ENCODE peak calls at places on chromosome 5, in six cellular contexts. One of them, this sample, is unnamed.

GRCh38 chr5:179260324-179261070 is 84.8 kb downstream of the ADAMTS2 start:
- DNase-seq in A549: no peak
- DNase-seq in IMR-90: no peak
- DNase-seq in SK-N-SH: peak
- DNase-seq in H1: peak
- DNase-seq in HepG2: no peak
- DNase-seq in this sample: no peak

GRCh38 chr5:43389679-43390329 is 22.4 kb downstream of the CCL28 start:
- DNase-seq in SK-N-SH: peak
- DNase-seq in HepG2: peak
- DNase-seq in A549: peak
- DNase-seq in H1: peak
- DNase-seq in IMR-90: peak
- DNase-seq in this sample: peak

GRCh38 chr5:16005210-16005609 is 174.4 kb downstream of the MARCHF11 start:
- DNase-seq in H1: no peak
- DNase-seq in IMR-90: no peak
- DNase-seq in SK-N-SH: no peak
- DNase-seq in HepG2: no peak
- DNase-seq in A549: no peak
- DNase-seq in this sample: no peak

GRCh38 chr5:137622850-137623249 is 113.0 kb downstream of the KLHL3 start:
- DNase-seq in A549: peak
- DNase-seq in IMR-90: no peak
- DNase-seq in SK-N-SH: no peak
- DNase-seq in HepG2: peak
- DNase-seq in H1: no peak
- DNase-seq in this sample: no peak

GRCh38 chr5:139460457-139460856 is 2.1 kb downstream of the ECSCR start:
- DNase-seq in IMR-90: no peak
- DNase-seq in H1: no peak
- DNase-seq in HepG2: no peak
- DNase-seq in A549: no peak
- DNase-seq in SK-N-SH: no peak
- DNase-seq in this sample: no peak

GRCh38 chr5:125349432-125349831 is 603.0 kb upstream of the ZNF608 start:
- DNase-seq in IMR-90: peak
- DNase-seq in A549: no peak
- DNase-seq in SK-N-SH: no peak
- DNase-seq in H1: no peak
- DNase-seq in HepG2: no peak
- DNase-seq in this sample: no peak

GRCh38 chr5:112921031-112921832 is 795 bp downstream of the REEP5 start:
- DNase-seq in HepG2: peak
- DNase-seq in SK-N-SH: peak
- DNase-seq in IMR-90: peak
- DNase-seq in A549: peak
- DNase-seq in H1: peak
- DNase-seq in this sample: peak

GRCh38 chr5:431711-432050 is 11.3 kb upstream of the EXOC3 start:
- DNase-seq in IMR-90: no peak
- DNase-seq in HepG2: no peak
- DNase-seq in SK-N-SH: no peak
- DNase-seq in A549: no peak
- DNase-seq in H1: no peak
- DNase-seq in this sample: no peak

GRCh38 chr5:138470322-138471285 is 5.3 kb downstream of the EGR1 start:
- DNase-seq in SK-N-SH: peak
- DNase-seq in HepG2: no peak
- DNase-seq in H1: no peak
- DNase-seq in A549: no peak
- DNase-seq in IMR-90: no peak
- DNase-seq in this sample: no peak

GRCh38 chr5:38765461-38765861 is 80.4 kb upstream of the OSMR start:
- DNase-seq in HepG2: no peak
- DNase-seq in IMR-90: peak
- DNase-seq in SK-N-SH: no peak
- DNase-seq in A549: no peak
- DNase-seq in H1: no peak
- DNase-seq in this sample: no peak

GRCh38 chr5:38772471-38772870 is 73.3 kb upstream of the OSMR start:
- DNase-seq in IMR-90: no peak
- DNase-seq in A549: no peak
- DNase-seq in HepG2: no peak
- DNase-seq in SK-N-SH: no peak
- DNase-seq in H1: no peak
- DNase-seq in this sample: no peak

GRCh38 chr5:38766151-38766550 is 79.7 kb upstream of the OSMR start:
- DNase-seq in H1: no peak
- DNase-seq in HepG2: no peak
- DNase-seq in SK-N-SH: no peak
- DNase-seq in IMR-90: no peak
- DNase-seq in A549: no peak
- DNase-seq in this sample: no peak

DNA sequence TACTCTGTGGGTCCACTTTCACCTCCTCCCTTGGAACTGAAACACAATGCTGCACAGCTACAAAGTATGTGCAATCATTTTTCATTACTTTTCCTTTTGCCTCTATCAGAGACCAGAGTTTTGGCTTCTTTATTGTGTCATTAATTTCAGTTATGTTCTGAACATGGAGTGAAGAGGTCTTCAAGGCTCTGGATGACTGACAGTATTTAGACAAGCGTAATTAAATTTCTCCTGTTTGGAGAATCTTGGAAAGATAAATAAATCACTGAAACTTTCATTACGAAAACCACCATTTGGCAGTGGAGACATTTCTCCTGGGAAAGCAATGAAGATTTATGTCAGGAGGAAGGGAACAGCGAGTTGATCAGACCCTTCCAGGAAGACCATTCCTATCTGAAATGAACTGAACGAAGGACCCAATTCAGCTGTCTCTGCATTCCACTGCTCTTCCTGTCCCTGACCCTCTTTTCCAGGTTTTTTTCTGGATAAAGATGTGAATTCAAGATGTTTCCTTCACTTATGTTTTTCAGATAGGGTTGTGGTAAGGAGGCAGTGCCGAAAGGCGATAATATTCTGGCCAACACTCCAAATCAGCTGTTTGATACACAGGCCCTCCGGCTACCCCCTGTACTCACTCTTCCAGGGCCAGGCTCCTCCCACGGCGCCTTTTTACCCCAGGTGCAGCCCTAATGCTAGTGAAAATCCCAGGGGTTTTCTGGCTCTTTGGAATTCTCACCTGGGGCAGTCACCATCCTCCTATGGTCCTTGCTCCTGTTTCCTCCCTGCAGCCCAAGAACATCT is 77.2 kb upstream of the OSMR start:
- DNase-seq in H1: no peak
- DNase-seq in SK-N-SH: no peak
- DNase-seq in HepG2: no peak
- DNase-seq in IMR-90: no peak
- DNase-seq in A549: no peak
- DNase-seq in this sample: no peak
- TF ChIP-seq RFX5 in H1: no peak
- TF ChIP-seq RFX5 in SK-N-SH: no peak
- TF ChIP-seq RFX5 in HepG2: no peak
- TF ChIP-seq RFX5 in IMR-90: no peak
- TF ChIP-seq RFX5 in A549: no peak
- TF ChIP-seq RFX5 in this sample: no peak

DNA sequence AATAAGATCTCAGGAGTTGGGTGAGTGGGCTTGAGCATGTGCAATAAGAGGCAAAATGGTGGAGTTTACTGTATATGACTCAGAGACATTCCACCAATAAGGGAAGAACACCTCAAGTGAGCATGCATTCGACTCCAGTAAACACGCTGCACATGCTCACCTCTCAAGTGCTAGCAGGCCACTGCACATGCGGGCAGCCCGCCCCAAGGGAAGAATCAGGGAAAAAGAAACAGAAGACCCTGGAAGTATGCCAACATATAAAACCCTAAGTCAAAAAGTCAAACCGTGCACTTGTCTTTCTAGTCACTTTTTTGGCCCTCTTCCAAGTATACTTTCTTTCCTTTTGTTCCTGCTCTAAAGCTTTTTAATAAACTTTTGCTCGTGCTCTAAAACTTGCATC is 245.3 kb upstream of the RASA1 start:
- DNase-seq in IMR-90: no peak
- DNase-seq in HepG2: no peak
- DNase-seq in H1: no peak
- DNase-seq in SK-N-SH: no peak
- DNase-seq in A549: no peak
- DNase-seq in this sample: no peak
- TF ChIP-seq RFX5 in IMR-90: no peak
- TF ChIP-seq RFX5 in HepG2: no peak
- TF ChIP-seq RFX5 in H1: no peak
- TF ChIP-seq RFX5 in SK-N-SH: no peak
- TF ChIP-seq RFX5 in A549: no peak
- TF ChIP-seq RFX5 in this sample: no peak

GRCh38 chr5:72248352-72249032 is 71.5 kb downstream of the MRPS27 start:
- DNase-seq in HepG2: no peak
- DNase-seq in H1: no peak
- DNase-seq in SK-N-SH: no peak
- DNase-seq in IMR-90: peak
- DNase-seq in A549: peak
- DNase-seq in this sample: peak

GRCh38 chr5:72255237-72255636 is 64.8 kb downstream of the MRPS27 start:
- DNase-seq in H1: no peak
- DNase-seq in HepG2: no peak
- DNase-seq in A549: no peak
- DNase-seq in SK-N-SH: no peak
- DNase-seq in IMR-90: no peak
- DNase-seq in this sample: no peak

GRCh38 chr5:72252008-72252407 is 68.0 kb downstream of the MRPS27 start:
- DNase-seq in IMR-90: no peak
- DNase-seq in H1: no peak
- DNase-seq in SK-N-SH: no peak
- DNase-seq in A549: no peak
- DNase-seq in HepG2: no peak
- DNase-seq in this sample: no peak

GRCh38 chr5:72252574-72253155 is 67.4 kb downstream of the MRPS27 start:
- DNase-seq in IMR-90: no peak
- DNase-seq in SK-N-SH: no peak
- DNase-seq in H1: no peak
- DNase-seq in HepG2: no peak
- DNase-seq in A549: no peak
- DNase-seq in this sample: no peak

DNA sequence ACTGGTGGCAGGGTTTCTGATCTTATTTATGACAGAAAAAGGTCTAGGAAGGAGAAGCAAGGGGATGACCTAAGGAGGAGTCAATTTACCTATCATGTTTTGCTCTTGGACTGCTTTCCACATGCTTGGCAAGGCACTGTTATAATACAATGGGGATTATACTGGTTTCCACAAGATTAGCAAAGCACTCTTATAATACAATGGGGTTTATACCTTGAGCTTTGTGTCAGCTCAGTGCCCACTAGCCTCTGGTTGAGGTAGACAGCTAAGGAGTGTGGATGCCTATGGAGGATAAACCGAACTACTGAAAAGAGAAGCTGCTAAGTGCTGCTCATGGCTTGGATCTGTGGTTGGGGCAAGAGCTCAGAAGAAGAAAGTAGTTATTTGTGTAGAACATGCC is 68.7 kb downstream of the MRPS27 start:
- DNase-seq in H1: no peak
- DNase-seq in SK-N-SH: no peak
- DNase-seq in IMR-90: no peak
- DNase-seq in A549: no peak
- DNase-seq in HepG2: no peak
- DNase-seq in this sample: no peak
- TF ChIP-seq RFX5 in H1: no peak
- TF ChIP-seq RFX5 in SK-N-SH: no peak
- TF ChIP-seq RFX5 in IMR-90: no peak
- TF ChIP-seq RFX5 in A549: no peak
- TF ChIP-seq RFX5 in HepG2: no peak
- TF ChIP-seq RFX5 in this sample: no peak

GRCh38 chr5:149072376-149072775 is 9.5 kb upstream of the SH3TC2 start:
- DNase-seq in A549: no peak
- DNase-seq in H1: no peak
- DNase-seq in SK-N-SH: no peak
- DNase-seq in HepG2: no peak
- DNase-seq in IMR-90: no peak
- DNase-seq in this sample: no peak

GRCh38 chr5:149071756-149072155 is 8.9 kb upstream of the SH3TC2 start:
- DNase-seq in H1: no peak
- DNase-seq in A549: no peak
- DNase-seq in SK-N-SH: no peak
- DNase-seq in HepG2: no peak
- DNase-seq in IMR-90: no peak
- DNase-seq in this sample: no peak

GRCh38 chr5:149072791-149073190 is 9.9 kb upstream of the SH3TC2 start:
- DNase-seq in SK-N-SH: no peak
- DNase-seq in A549: no peak
- DNase-seq in H1: no peak
- DNase-seq in HepG2: no peak
- DNase-seq in IMR-90: no peak
- DNase-seq in this sample: no peak

GRCh38 chr5:149071216-149071615 is 8.4 kb upstream of the SH3TC2 start:
- DNase-seq in A549: no peak
- DNase-seq in IMR-90: no peak
- DNase-seq in HepG2: no peak
- DNase-seq in SK-N-SH: no peak
- DNase-seq in H1: no peak
- DNase-seq in this sample: no peak

DNA sequence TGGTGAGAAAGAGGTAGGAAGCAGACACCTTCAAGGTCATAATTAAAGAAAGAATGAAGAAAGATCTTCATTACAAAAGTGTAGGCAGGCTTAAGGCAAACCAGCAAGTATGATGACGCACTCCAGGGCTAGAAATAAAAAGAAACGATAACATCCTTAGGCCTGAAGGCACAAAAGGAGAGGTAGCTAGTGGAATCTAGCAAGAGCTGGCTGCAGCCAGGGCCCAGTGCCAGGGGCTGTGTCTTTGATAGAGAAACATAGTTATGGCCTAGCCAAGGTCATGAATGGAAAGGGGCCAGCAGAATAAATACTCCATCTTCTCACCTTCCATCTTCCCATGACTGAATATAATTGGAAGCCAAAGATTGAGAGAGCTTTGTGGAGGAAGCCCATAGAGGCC is 6.8 kb upstream of the SH3TC2 start:
- DNase-seq in SK-N-SH: no peak
- DNase-seq in H1: no peak
- DNase-seq in HepG2: no peak
- DNase-seq in A549: no peak
- DNase-seq in IMR-90: no peak
- DNase-seq in this sample: no peak
- TF ChIP-seq RFX5 in SK-N-SH: no peak
- TF ChIP-seq RFX5 in H1: no peak
- TF ChIP-seq RFX5 in HepG2: no peak
- TF ChIP-seq RFX5 in A549: no peak
- TF ChIP-seq RFX5 in IMR-90: no peak
- TF ChIP-seq RFX5 in this sample: no peak

GRCh38 chr5:150783422-150783928 is 4.9 kb downstream of the SMIM3 start:
- DNase-seq in IMR-90: peak
- DNase-seq in SK-N-SH: no peak
- DNase-seq in A549: no peak
- DNase-seq in H1: no peak
- DNase-seq in HepG2: no peak
- DNase-seq in this sample: no peak
- TF ChIP-seq RFX5 in IMR-90: no peak
- TF ChIP-seq RFX5 in SK-N-SH: no peak
- TF ChIP-seq RFX5 in A549: no peak
- TF ChIP-seq RFX5 in H1: no peak
- TF ChIP-seq RFX5 in HepG2: no peak
- TF ChIP-seq RFX5 in this sample: no peak